ENCODE peak calls at places on chromosomes 11 and 22, in six cellular contexts. B is GM13976, G is type B pancreatic cell, W is fibroblast of lung, Z is RWPE1, X is choroid plexus epithelial cell. C is an unnamed sample.

GRCh38 chr11:122843281-122844150 is 5.2 kb downstream of the CRTAM start:
- DNase-seq in G (no peak), W (no peak), X (no peak), Z (no peak), B (peak; percentile 45), C (no peak)

GRCh38 chr11:129985823-129986222 is 16.8 kb downstream of the PRDM10 start:
- DNase-seq in Z (no peak), X (no peak), W (no peak), G (no peak), B (no peak), C (no peak)

GRCh38 chr11:6626971-6627761 is 7.9 kb upstream of the TPP1 start:
- DNase-seq in Z (no peak), W (no peak), B (no peak), G (peak; percentile 63), X (no peak), C (no peak)

GRCh38 chr22:30947821-30948454 is 20.6 kb downstream of the MORC2 start:
- DNase-seq in G (no peak), W (peak; percentile 36), Z (peak; percentile 13), B (peak; percentile 37), X (peak; percentile 85), C (no peak)

GRCh38 chr11:17629113-17629512 is 82.1 kb downstream of the OTOG start:
- DNase-seq in B (no peak), G (no peak), X (no peak), Z (no peak), W (no peak), C (no peak)

GRCh38 chr11:64476866-64477265 is 114.2 kb upstream of the SLC22A12 start:
- DNase-seq in W (no peak), B (no peak), X (no peak), Z (no peak), G (no peak), C (no peak)

GRCh38 chr11:128182844-128183243 is 404.5 kb downstream of the ETS1 start:
- DNase-seq in G (no peak), B (no peak), Z (no peak), W (peak; percentile 34), X (peak; percentile 53), C (no peak)

GRCh38 chr22:46060292-46061123 is 83.5 kb upstream of the WNT7B start:
- DNase-seq in B (no peak), G (no peak), W (peak; percentile 27), X (no peak), Z (no peak), C (no peak)

GRCh38 chr11:13354335-13354734 is 76.7 kb downstream of the BMAL1 start:
- DNase-seq in B (no peak), X (peak; percentile 59), Z (no peak), W (no peak), G (no peak), C (no peak)

GRCh38 chr11:128929468-128929867 is 13.2 kb downstream of the TP53AIP1 start:
- DNase-seq in X (no peak), B (peak; percentile 66), W (no peak), Z (no peak), G (no peak), C (no peak)

GRCh38 chr22:19739911-19740449 is 16.6 kb downstream of the GP1BB start:
- DNase-seq in X (no peak), G (no peak), W (no peak), B (no peak), Z (no peak), C (no peak)

GRCh38 chr22:36144886-36145541 is 15.5 kb downstream of the APOL3 start:
- DNase-seq in X (peak; percentile 86), G (no peak), Z (peak; percentile 25), B (peak; percentile 45), W (peak; percentile 64), C (no peak)

GRCh38 chr22:22856885-22857606 is 30.6 kb upstream of the IGLL5 start:
- DNase-seq in Z (no peak), G (no peak), B (no peak), W (no peak), X (no peak), C (no peak)

GRCh38 chr11:21921151-21921550 is 271.7 kb upstream of the ANO5 start:
- DNase-seq in B (no peak), W (no peak), G (no peak), Z (no peak), X (no peak), C (no peak)

GRCh38 chr11:70661763-70662501 is 263.6 kb downstream of the CTTN start:
- DNase-seq in G (no peak), X (no peak), Z (no peak), B (no peak), W (peak; percentile 46), C (peak; percentile 36)

GRCh38 chr22:37753746-37754145 is 54.0 kb upstream of the GCAT start:
- DNase-seq in G (no peak), Z (no peak), X (no peak), W (peak; percentile 36), B (no peak), C (no peak)

GRCh38 chr22:21641417-21641794 is 696 bp upstream of the SDF2L1 start:
- DNase-seq in Z (no peak), W (peak; percentile 42), B (peak; percentile 54), G (no peak), X (peak; percentile 55), C (no peak)

GRCh38 chr22:42397332-42398246 is 34.6 kb downstream of the NFAM1 start:
- DNase-seq in Z (no peak), X (no peak), B (peak; percentile 78), W (no peak), G (no peak), C (no peak)

GRCh38 chr11:117382746-117383145 is 55.1 kb downstream of the CEP164 start:
- DNase-seq in Z (no peak), X (no peak), B (no peak), G (no peak), W (no peak), C (no peak)

GRCh38 chr11:21364866-21365624 is 695.7 kb downstream of the NELL1 start:
- DNase-seq in X (no peak), W (no peak), Z (no peak), G (no peak), B (no peak), C (no peak)

GRCh38 chr11:19076744-19077589 is 16.4 kb upstream of the MRGPRX2 start:
- DNase-seq in W (peak; percentile 16), X (peak; percentile 61), B (peak; percentile 65), G (peak; percentile 76), Z (peak; percentile 57), C (no peak)

GRCh38 chr11:108858624-108859023 is 193.8 kb downstream of the DDX10 start:
- DNase-seq in B (no peak), W (peak; percentile 42), G (no peak), Z (no peak), X (no peak), C (no peak)

GRCh38 chr11:11231763-11232162 is 121.3 kb downstream of the CSNK2A3 start:
- DNase-seq in B (no peak), X (no peak), W (no peak), Z (no peak), G (no peak), C (no peak)

GRCh38 chr11:11227686-11228085 is 125.4 kb downstream of the CSNK2A3 start:
- DNase-seq in G (no peak), Z (no peak), B (no peak), W (no peak), X (no peak), C (no peak)

GRCh38 chr11:11229691-11230090 is 123.4 kb downstream of the CSNK2A3 start:
- DNase-seq in W (no peak), Z (peak; percentile 87), G (no peak), X (no peak), B (no peak), C (no peak)

GRCh38 chr11:11230802-11231562 is 122.1 kb downstream of the CSNK2A3 start:
- DNase-seq in Z (no peak), W (no peak), X (peak; percentile 2), G (no peak), B (peak; percentile 40), C (no peak)
- TF ChIP-seq CTCF in Z (no peak), W (peak; percentile 12), X (peak; percentile 38), G (peak; percentile 60), B (peak; percentile 23), C (peak; percentile 37)

GRCh38 chr11:45850446-45850845 is 3.2 kb downstream of the CRY2 start:
- DNase-seq in G (no peak), W (peak; percentile 64), B (no peak), X (peak; percentile 21), Z (no peak), C (no peak)

GRCh38 chr11:45846174-45846675 is 1.1 kb upstream of the CRY2 start:
- DNase-seq in B (no peak), X (no peak), Z (no peak), W (no peak), G (no peak), C (no peak)

GRCh38 chr11:45848654-45849081 is 1.4 kb downstream of the CRY2 start:
- DNase-seq in G (no peak), W (no peak), Z (no peak), X (no peak), B (no peak), C (no peak)

GRCh38 chr11:45846974-45847907 is at the start of gene CRY2:
- DNase-seq in X (peak; percentile 99), Z (peak; percentile 98), W (peak; percentile 93), G (peak; percentile 99), B (peak; percentile 99), C (peak; percentile 83)

DNA sequence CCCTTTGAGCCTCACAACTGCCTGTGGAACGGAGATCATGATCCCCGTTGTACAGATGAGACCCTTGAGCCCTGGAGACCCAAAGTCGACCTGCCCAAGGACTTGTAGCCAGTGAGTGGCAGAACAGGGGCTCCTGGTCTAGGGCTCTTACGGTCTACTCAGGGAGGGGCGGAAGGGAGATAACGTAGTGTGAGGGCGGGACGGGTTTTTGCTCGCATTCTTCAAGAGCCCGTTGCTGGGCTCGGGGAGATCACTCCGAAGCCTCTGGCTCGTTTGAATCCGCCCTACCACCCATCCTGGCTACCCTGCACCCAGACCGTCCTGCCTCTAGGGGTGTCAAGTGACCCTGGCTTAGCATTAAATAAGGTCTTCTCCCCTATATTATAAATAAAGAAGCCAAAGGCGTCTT is 637 bp downstream of the CRY2 start:
- DNase-seq in W (peak; percentile 75), B (peak; percentile 52), Z (peak; percentile 49), G (no peak), X (peak; percentile 76), C (no peak)
- TF ChIP-seq CTCF in W (no peak), B (no peak), Z (no peak), G (peak; percentile 46), X (peak; percentile 44), C (no peak)

DNA sequence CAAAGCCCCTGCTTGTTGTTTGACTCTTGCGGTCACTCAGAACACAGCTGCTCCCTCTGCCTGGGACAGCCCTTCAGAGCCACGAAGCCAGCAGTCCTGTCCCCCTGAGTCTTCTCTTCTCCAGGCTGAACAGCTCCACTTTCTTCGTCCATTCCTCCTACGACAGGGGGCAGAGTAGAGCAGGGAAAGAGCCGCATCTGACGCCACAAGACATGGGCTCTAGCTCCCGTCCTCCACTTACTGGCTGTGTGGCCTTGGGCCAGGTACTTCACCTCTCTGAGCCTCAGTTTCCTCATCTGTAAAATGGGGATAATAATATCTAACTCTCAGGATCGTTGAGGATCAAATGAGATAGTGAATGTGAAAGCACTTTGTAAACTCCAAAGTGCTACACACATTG is 29.9 kb downstream of the CHRDL2 start:
- DNase-seq in X (peak; percentile 41), B (no peak), W (no peak), Z (no peak), G (no peak), C (no peak)
- TF ChIP-seq CTCF in X (peak; percentile 50), B (peak; percentile 7), W (no peak), Z (no peak), G (no peak), C (peak; percentile 17)

DNA sequence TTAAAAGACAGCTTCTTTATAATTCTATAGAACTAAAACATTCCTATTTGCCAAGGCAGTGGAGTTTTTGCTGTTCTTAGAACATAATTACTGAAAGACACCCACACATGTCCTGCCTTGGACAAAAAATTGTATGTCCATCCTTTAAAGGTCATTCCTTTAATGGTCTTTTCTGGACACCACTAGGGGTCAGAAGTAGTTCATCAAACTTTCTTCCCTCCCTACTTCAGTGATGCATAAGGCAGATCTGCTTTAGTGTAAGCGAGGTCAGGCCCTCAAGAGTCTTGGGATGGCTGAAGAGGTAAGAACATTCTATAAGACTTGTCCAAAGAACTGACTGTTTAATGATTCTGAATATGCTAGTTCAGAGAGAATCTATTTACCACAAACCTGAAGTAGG is 4.3 kb upstream of the OR51V1 start:
- DNase-seq in Z (peak; percentile 70), B (peak; percentile 40), G (no peak), X (peak; percentile 91), W (peak; percentile 61), C (no peak)
- TF ChIP-seq CTCF in Z (peak; percentile 40), B (peak; percentile 37), G (peak; percentile 74), X (peak; percentile 70), W (peak; percentile 68), C (peak; percentile 1)

C was measured in D721Med.